ENCODE peak calls at places on chromosomes 13 and 19, in nine cellular contexts. One of them, this sample, is unnamed.

GRCh38 chr13:66501187-66501586 is 728.9 kb downstream of the PCDH9 start:
- DNase-seq in NCI-H1930: no peak
- DNase-seq in KBM-7: no peak
- DNase-seq in astrocyte: peak
- DNase-seq in right cardiac atrium: no peak
- DNase-seq in Panc1: no peak
- DNase-seq in iPS DF 6.9: no peak
- DNase-seq in T-cell: no peak
- DNase-seq in COR-L47: no peak
- DNase-seq in this sample: no peak

GRCh38 chr13:75345191-75345590 is 136.8 kb downstream of the TBC1D4 start:
- DNase-seq in KBM-7: no peak
- DNase-seq in NCI-H1930: no peak
- DNase-seq in Panc1: no peak
- DNase-seq in right cardiac atrium: no peak
- DNase-seq in iPS DF 6.9: no peak
- DNase-seq in T-cell: no peak
- DNase-seq in astrocyte: peak
- DNase-seq in COR-L47: no peak
- DNase-seq in this sample: no peak

GRCh38 chr13:94706101-94706853 is 6.1 kb downstream of the SOX21 start:
- DNase-seq in right cardiac atrium: no peak
- DNase-seq in T-cell: no peak
- DNase-seq in KBM-7: no peak
- DNase-seq in Panc1: no peak
- DNase-seq in iPS DF 6.9: no peak
- DNase-seq in COR-L47: no peak
- DNase-seq in astrocyte: no peak
- DNase-seq in NCI-H1930: no peak
- DNase-seq in this sample: no peak

GRCh38 chr13:20165417-20166257 is 4.8 kb upstream of the GJA3 start:
- DNase-seq in Panc1: no peak
- DNase-seq in astrocyte: no peak
- DNase-seq in KBM-7: no peak
- DNase-seq in right cardiac atrium: no peak
- DNase-seq in NCI-H1930: no peak
- DNase-seq in T-cell: no peak
- DNase-seq in iPS DF 6.9: no peak
- DNase-seq in COR-L47: no peak
- DNase-seq in this sample: no peak

GRCh38 chr13:107807306-107808073 is 407.8 kb downstream of the LIG4 start:
- DNase-seq in iPS DF 6.9: no peak
- DNase-seq in T-cell: no peak
- DNase-seq in KBM-7: no peak
- DNase-seq in NCI-H1930: peak
- DNase-seq in right cardiac atrium: peak
- DNase-seq in COR-L47: peak
- DNase-seq in astrocyte: peak
- DNase-seq in Panc1: no peak
- DNase-seq in this sample: no peak

GRCh38 chr13:111217661-111218060 is 102.6 kb downstream of the ARHGEF7 start:
- DNase-seq in COR-L47: no peak
- DNase-seq in astrocyte: no peak
- DNase-seq in right cardiac atrium: peak
- DNase-seq in Panc1: no peak
- DNase-seq in T-cell: no peak
- DNase-seq in iPS DF 6.9: no peak
- DNase-seq in KBM-7: no peak
- DNase-seq in NCI-H1930: no peak
- DNase-seq in this sample: no peak

GRCh38 chr13:63305641-63306133 is 1890.0 kb upstream of the PCDH20 start:
- DNase-seq in T-cell: no peak
- DNase-seq in COR-L47: no peak
- DNase-seq in right cardiac atrium: peak
- DNase-seq in iPS DF 6.9: no peak
- DNase-seq in astrocyte: no peak
- DNase-seq in KBM-7: no peak
- DNase-seq in Panc1: no peak
- DNase-seq in NCI-H1930: no peak
- DNase-seq in this sample: no peak

GRCh38 chr19:32168606-32169005 is 176.8 kb upstream of the ZNF507 start:
- DNase-seq in astrocyte: no peak
- DNase-seq in T-cell: no peak
- DNase-seq in iPS DF 6.9: no peak
- DNase-seq in KBM-7: no peak
- DNase-seq in Panc1: no peak
- DNase-seq in NCI-H1930: no peak
- DNase-seq in COR-L47: no peak
- DNase-seq in right cardiac atrium: no peak
- DNase-seq in this sample: no peak

GRCh38 chr13:49616688-49617065 is 11.6 kb upstream of the ARL11 start:
- DNase-seq in iPS DF 6.9: no peak
- DNase-seq in astrocyte: no peak
- DNase-seq in Panc1: no peak
- DNase-seq in right cardiac atrium: no peak
- DNase-seq in KBM-7: no peak
- DNase-seq in COR-L47: no peak
- DNase-seq in T-cell: no peak
- DNase-seq in NCI-H1930: no peak
- DNase-seq in this sample: no peak

GRCh38 chr19:38839816-38840582 is 8.4 kb upstream of the ECH1 start:
- DNase-seq in iPS DF 6.9: no peak
- DNase-seq in astrocyte: no peak
- DNase-seq in T-cell: no peak
- DNase-seq in Panc1: no peak
- DNase-seq in right cardiac atrium: no peak
- DNase-seq in KBM-7: no peak
- DNase-seq in COR-L47: no peak
- DNase-seq in NCI-H1930: no peak
- DNase-seq in this sample: no peak

GRCh38 chr19:20313894-20314293 is 146.9 kb downstream of the ZNF486 start:
- DNase-seq in iPS DF 6.9: no peak
- DNase-seq in COR-L47: no peak
- DNase-seq in T-cell: no peak
- DNase-seq in KBM-7: no peak
- DNase-seq in astrocyte: no peak
- DNase-seq in NCI-H1930: no peak
- DNase-seq in right cardiac atrium: no peak
- DNase-seq in Panc1: no peak
- DNase-seq in this sample: no peak

GRCh38 chr13:32731576-32731975 is 145.3 kb downstream of the PDS5B start:
- DNase-seq in right cardiac atrium: no peak
- DNase-seq in KBM-7: no peak
- DNase-seq in iPS DF 6.9: no peak
- DNase-seq in COR-L47: no peak
- DNase-seq in T-cell: no peak
- DNase-seq in astrocyte: peak
- DNase-seq in Panc1: no peak
- DNase-seq in NCI-H1930: no peak
- DNase-seq in this sample: no peak

GRCh38 chr19:29529646-29530548 is 4.1 kb downstream of the VSTM2B start:
- DNase-seq in NCI-H1930: no peak
- DNase-seq in iPS DF 6.9: no peak
- DNase-seq in right cardiac atrium: no peak
- DNase-seq in T-cell: no peak
- DNase-seq in Panc1: no peak
- DNase-seq in COR-L47: no peak
- DNase-seq in KBM-7: no peak
- DNase-seq in astrocyte: no peak
- DNase-seq in this sample: no peak

GRCh38 chr19:31262673-31263308 is 86.4 kb downstream of the TSHZ3 start:
- DNase-seq in iPS DF 6.9: no peak
- DNase-seq in NCI-H1930: no peak
- DNase-seq in Panc1: no peak
- DNase-seq in right cardiac atrium: peak
- DNase-seq in COR-L47: no peak
- DNase-seq in T-cell: no peak
- DNase-seq in astrocyte: no peak
- DNase-seq in KBM-7: no peak
- DNase-seq in this sample: no peak

GRCh38 chr13:59061621-59062020 is 1102.1 kb downstream of the DIAPH3 start:
- DNase-seq in Panc1: no peak
- DNase-seq in astrocyte: no peak
- DNase-seq in right cardiac atrium: no peak
- DNase-seq in iPS DF 6.9: no peak
- DNase-seq in KBM-7: no peak
- DNase-seq in COR-L47: no peak
- DNase-seq in NCI-H1930: no peak
- DNase-seq in T-cell: no peak
- DNase-seq in this sample: no peak

GRCh38 chr13:52838433-52839107 is 9.9 kb downstream of the PCDH8 start:
- DNase-seq in Panc1: no peak
- DNase-seq in KBM-7: no peak
- DNase-seq in astrocyte: no peak
- DNase-seq in NCI-H1930: no peak
- DNase-seq in COR-L47: no peak
- DNase-seq in iPS DF 6.9: no peak
- DNase-seq in T-cell: no peak
- DNase-seq in right cardiac atrium: no peak
- DNase-seq in this sample: no peak

GRCh38 chr19:47414469-47414868 is 4.9 kb downstream of the MEIS3 start:
- DNase-seq in KBM-7: peak
- DNase-seq in T-cell: no peak
- DNase-seq in iPS DF 6.9: no peak
- DNase-seq in Panc1: no peak
- DNase-seq in COR-L47: peak
- DNase-seq in NCI-H1930: no peak
- DNase-seq in astrocyte: no peak
- DNase-seq in right cardiac atrium: no peak
- DNase-seq in this sample: no peak